ENCODE peak calls at places on chromosomes 6 and 20, in seven cellular contexts. One of them, this sample, is unnamed.

GRCh38 chr6:12911387-12911960 is 194.9 kb downstream of the PHACTR1 start:
- DNase-seq in stimulated activated naive CD8-positive, alpha-beta T cell treated with anti-CD3 and anti-CD28 coated beads, Interleukin-15, Interleukin-2, amounts not matched to agents 100 U/mL and 50 U/mL, for 24 hours: no peak
- DNase-seq in CD8-positive, alpha-beta T cell: no peak
- DNase-seq in heart right ventricle: no peak
- DNase-seq in GM12891: no peak
- DNase-seq in NCI-H1417: peak
- DNase-seq in astrocyte: peak
- DNase-seq in this sample: no peak

GRCh38 chr20:58634121-58634817 is 16.8 kb upstream of the STX16 start:
- DNase-seq in stimulated activated naive CD8-positive, alpha-beta T cell treated with anti-CD3 and anti-CD28 coated beads, Interleukin-15, Interleukin-2, amounts not matched to agents 100 U/mL and 50 U/mL, for 24 hours: peak
- DNase-seq in CD8-positive, alpha-beta T cell: peak
- DNase-seq in heart right ventricle: no peak
- DNase-seq in GM12891: no peak
- DNase-seq in NCI-H1417: no peak
- DNase-seq in astrocyte: peak
- DNase-seq in this sample: no peak

GRCh38 chr6:2403546-2403945 is 158.1 kb upstream of the GMDS start:
- DNase-seq in stimulated activated naive CD8-positive, alpha-beta T cell treated with anti-CD3 and anti-CD28 coated beads, Interleukin-15, Interleukin-2, amounts not matched to agents 100 U/mL and 50 U/mL, for 24 hours: no peak
- DNase-seq in CD8-positive, alpha-beta T cell: no peak
- DNase-seq in heart right ventricle: no peak
- DNase-seq in GM12891: no peak
- DNase-seq in NCI-H1417: peak
- DNase-seq in astrocyte: no peak
- DNase-seq in this sample: no peak

GRCh38 chr6:157070403-157071107 is 252.8 kb downstream of the TMEM242 start:
- DNase-seq in stimulated activated naive CD8-positive, alpha-beta T cell treated with anti-CD3 and anti-CD28 coated beads, Interleukin-15, Interleukin-2, amounts not matched to agents 100 U/mL and 50 U/mL, for 24 hours: no peak
- DNase-seq in CD8-positive, alpha-beta T cell: no peak
- DNase-seq in heart right ventricle: no peak
- DNase-seq in GM12891: no peak
- DNase-seq in NCI-H1417: peak
- DNase-seq in astrocyte: peak
- DNase-seq in this sample: no peak

GRCh38 chr20:57476641-57477461 is 48.1 kb downstream of the CTCFL start:
- DNase-seq in stimulated activated naive CD8-positive, alpha-beta T cell treated with anti-CD3 and anti-CD28 coated beads, Interleukin-15, Interleukin-2, amounts not matched to agents 100 U/mL and 50 U/mL, for 24 hours: peak
- DNase-seq in CD8-positive, alpha-beta T cell: no peak
- DNase-seq in heart right ventricle: no peak
- DNase-seq in GM12891: no peak
- DNase-seq in NCI-H1417: no peak
- DNase-seq in astrocyte: no peak
- DNase-seq in this sample: no peak

GRCh38 chr6:135162678-135163439 is 18.2 kb upstream of the MYB start:
- DNase-seq in stimulated activated naive CD8-positive, alpha-beta T cell treated with anti-CD3 and anti-CD28 coated beads, Interleukin-15, Interleukin-2, amounts not matched to agents 100 U/mL and 50 U/mL, for 24 hours: peak
- DNase-seq in CD8-positive, alpha-beta T cell: peak
- DNase-seq in heart right ventricle: no peak
- DNase-seq in GM12891: no peak
- DNase-seq in NCI-H1417: peak
- DNase-seq in astrocyte: no peak
- DNase-seq in this sample: no peak

GRCh38 chr6:101085327-101085726 is 204.2 kb upstream of the ASCC3 start:
- DNase-seq in stimulated activated naive CD8-positive, alpha-beta T cell treated with anti-CD3 and anti-CD28 coated beads, Interleukin-15, Interleukin-2, amounts not matched to agents 100 U/mL and 50 U/mL, for 24 hours: no peak
- DNase-seq in CD8-positive, alpha-beta T cell: no peak
- DNase-seq in heart right ventricle: no peak
- DNase-seq in GM12891: no peak
- DNase-seq in NCI-H1417: no peak
- DNase-seq in astrocyte: peak
- DNase-seq in this sample: no peak

GRCh38 chr20:760751-761417 is 7.4 kb downstream of the SLC52A3 start:
- DNase-seq in stimulated activated naive CD8-positive, alpha-beta T cell treated with anti-CD3 and anti-CD28 coated beads, Interleukin-15, Interleukin-2, amounts not matched to agents 100 U/mL and 50 U/mL, for 24 hours: peak
- DNase-seq in CD8-positive, alpha-beta T cell: peak
- DNase-seq in heart right ventricle: peak
- DNase-seq in GM12891: peak
- DNase-seq in NCI-H1417: no peak
- DNase-seq in astrocyte: no peak
- DNase-seq in this sample: no peak

GRCh38 chr6:3137057-3137777 is 18.7 kb downstream of the BPHL start:
- DNase-seq in stimulated activated naive CD8-positive, alpha-beta T cell treated with anti-CD3 and anti-CD28 coated beads, Interleukin-15, Interleukin-2, amounts not matched to agents 100 U/mL and 50 U/mL, for 24 hours: no peak
- DNase-seq in CD8-positive, alpha-beta T cell: no peak
- DNase-seq in heart right ventricle: no peak
- DNase-seq in GM12891: no peak
- DNase-seq in NCI-H1417: no peak
- DNase-seq in astrocyte: no peak
- DNase-seq in this sample: no peak

GRCh38 chr6:16332175-16332542 is 93.8 kb downstream of the GMPR start:
- DNase-seq in stimulated activated naive CD8-positive, alpha-beta T cell treated with anti-CD3 and anti-CD28 coated beads, Interleukin-15, Interleukin-2, amounts not matched to agents 100 U/mL and 50 U/mL, for 24 hours: peak
- DNase-seq in CD8-positive, alpha-beta T cell: peak
- DNase-seq in heart right ventricle: peak
- DNase-seq in GM12891: peak
- DNase-seq in NCI-H1417: peak
- DNase-seq in astrocyte: no peak
- DNase-seq in this sample: peak

GRCh38 chr20:51768759-51769517 is 748 bp upstream of the ATP9A start:
- DNase-seq in stimulated activated naive CD8-positive, alpha-beta T cell treated with anti-CD3 and anti-CD28 coated beads, Interleukin-15, Interleukin-2, amounts not matched to agents 100 U/mL and 50 U/mL, for 24 hours: no peak
- DNase-seq in CD8-positive, alpha-beta T cell: no peak
- DNase-seq in heart right ventricle: no peak
- DNase-seq in GM12891: no peak
- DNase-seq in NCI-H1417: peak
- DNase-seq in astrocyte: no peak
- DNase-seq in this sample: no peak

GRCh38 chr6:102766946-102767345 is 1373.4 kb downstream of the GRIK2 start:
- DNase-seq in stimulated activated naive CD8-positive, alpha-beta T cell treated with anti-CD3 and anti-CD28 coated beads, Interleukin-15, Interleukin-2, amounts not matched to agents 100 U/mL and 50 U/mL, for 24 hours: no peak
- DNase-seq in CD8-positive, alpha-beta T cell: no peak
- DNase-seq in heart right ventricle: no peak
- DNase-seq in GM12891: no peak
- DNase-seq in NCI-H1417: no peak
- DNase-seq in astrocyte: peak
- DNase-seq in this sample: no peak

GRCh38 chr6:158330016-158330415 is 17.8 kb downstream of the TULP4 start:
- DNase-seq in stimulated activated naive CD8-positive, alpha-beta T cell treated with anti-CD3 and anti-CD28 coated beads, Interleukin-15, Interleukin-2, amounts not matched to agents 100 U/mL and 50 U/mL, for 24 hours: no peak
- DNase-seq in CD8-positive, alpha-beta T cell: no peak
- DNase-seq in heart right ventricle: no peak
- DNase-seq in GM12891: no peak
- DNase-seq in NCI-H1417: no peak
- DNase-seq in astrocyte: no peak
- DNase-seq in this sample: no peak

GRCh38 chr20:37323985-37324384 is 22.0 kb upstream of the SRC start:
- DNase-seq in stimulated activated naive CD8-positive, alpha-beta T cell treated with anti-CD3 and anti-CD28 coated beads, Interleukin-15, Interleukin-2, amounts not matched to agents 100 U/mL and 50 U/mL, for 24 hours: no peak
- DNase-seq in CD8-positive, alpha-beta T cell: no peak
- DNase-seq in heart right ventricle: no peak
- DNase-seq in GM12891: no peak
- DNase-seq in NCI-H1417: no peak
- DNase-seq in astrocyte: peak
- DNase-seq in this sample: no peak

GRCh38 chr20:48724891-48725588 is 102.8 kb downstream of the PREX1 start:
- DNase-seq in stimulated activated naive CD8-positive, alpha-beta T cell treated with anti-CD3 and anti-CD28 coated beads, Interleukin-15, Interleukin-2, amounts not matched to agents 100 U/mL and 50 U/mL, for 24 hours: no peak
- DNase-seq in CD8-positive, alpha-beta T cell: no peak
- DNase-seq in heart right ventricle: no peak
- DNase-seq in GM12891: no peak
- DNase-seq in NCI-H1417: no peak
- DNase-seq in astrocyte: no peak
- DNase-seq in this sample: no peak

GRCh38 chr6:147227770-147228320 is 23.6 kb downstream of the STXBP5 start:
- DNase-seq in stimulated activated naive CD8-positive, alpha-beta T cell treated with anti-CD3 and anti-CD28 coated beads, Interleukin-15, Interleukin-2, amounts not matched to agents 100 U/mL and 50 U/mL, for 24 hours: no peak
- DNase-seq in CD8-positive, alpha-beta T cell: no peak
- DNase-seq in heart right ventricle: no peak
- DNase-seq in GM12891: no peak
- DNase-seq in NCI-H1417: no peak
- DNase-seq in astrocyte: no peak
- DNase-seq in this sample: no peak

GRCh38 chr6:124795879-124796838 is 166.1 kb upstream of the RNF217 start:
- DNase-seq in stimulated activated naive CD8-positive, alpha-beta T cell treated with anti-CD3 and anti-CD28 coated beads, Interleukin-15, Interleukin-2, amounts not matched to agents 100 U/mL and 50 U/mL, for 24 hours: no peak
- DNase-seq in CD8-positive, alpha-beta T cell: no peak
- DNase-seq in heart right ventricle: peak
- DNase-seq in GM12891: no peak
- DNase-seq in NCI-H1417: peak
- DNase-seq in astrocyte: no peak
- DNase-seq in this sample: no peak

GRCh38 chr6:85756982-85757381 is 114.3 kb upstream of the SYNCRIP start:
- DNase-seq in stimulated activated naive CD8-positive, alpha-beta T cell treated with anti-CD3 and anti-CD28 coated beads, Interleukin-15, Interleukin-2, amounts not matched to agents 100 U/mL and 50 U/mL, for 24 hours: no peak
- DNase-seq in CD8-positive, alpha-beta T cell: no peak
- DNase-seq in heart right ventricle: no peak
- DNase-seq in GM12891: no peak
- DNase-seq in NCI-H1417: peak
- DNase-seq in astrocyte: peak
- DNase-seq in this sample: no peak

This sample was measured in GM12864.